ENCODE peak calls at places on chromosomes 5 and 9, in eight cellular contexts. I is cardiac muscle cell, L is uterus, Y is suprapubic skin, M is heart right ventricle, D is astrocyte, V is IMR-90, T is breast epithelium. A is an unnamed sample. For H3K36me3, the result is how much of the 10 kb centered on the place peaks cover.

GRCh38 chr5:54518146-54519082 is 855 bp downstream of the SNX18 start:
- DNase-seq in V (peak), T (no peak), L (peak), Y (peak), D (no peak), M (peak), I (peak), A (peak)

GRCh38 chr5:20088361-20088760 is 100.4 kb upstream of the CDH18 start:
- DNase-seq in I (no peak), L (no peak), V (no peak), M (no peak), Y (no peak), D (no peak), T (no peak), A (no peak)

GRCh38 chr9:121322037-121322736 is 47.9 kb downstream of the STOM start:
- DNase-seq in M (no peak), D (peak), Y (no peak), T (no peak), L (no peak), V (peak), I (peak), A (no peak)

GRCh38 chr5:107153304-107153703 is 517.4 kb downstream of the EFNA5 start:
- DNase-seq in L (no peak), Y (no peak), V (no peak), D (no peak), I (no peak), M (no peak), T (no peak), A (no peak)

GRCh38 chr5:61132559-61132958 is 29.7 kb downstream of the SMIM15 start:
- DNase-seq in T (no peak), Y (no peak), L (no peak), D (peak), M (no peak), V (peak), I (peak), A (no peak)

GRCh38 chr5:104998572-104998971 is 1436.0 kb upstream of the NUDT12 start:
- DNase-seq in Y (no peak), L (no peak), D (no peak), V (no peak), T (no peak), M (no peak), I (no peak), A (no peak)

GRCh38 chr9:134871941-134872340 is 8.7 kb upstream of the FCN2 start:
- DNase-seq in T (no peak), D (no peak), M (no peak), V (peak), L (no peak), I (peak), Y (peak), A (no peak)

GRCh38 chr5:143557061-143557818 is 153.8 kb upstream of the NR3C1 start:
- DNase-seq in T (no peak), L (no peak), D (peak), I (peak), M (no peak), V (peak), Y (no peak), A (no peak)

GRCh38 chr5:121144764-121145163 is 680.7 kb downstream of the PRR16 start:
- DNase-seq in T (no peak), M (no peak), V (peak), I (peak), Y (no peak), D (peak), L (no peak), A (no peak)

GRCh38 chr5:72210913-72211670 is 103.8 kb downstream of the MAP1B start:
- DNase-seq in I (peak), Y (no peak), D (peak), T (no peak), M (peak), V (peak), L (peak), A (peak)

GRCh38 chr9:123457586-123457985 is 101.6 kb downstream of the CRB2 start:
- DNase-seq in M (no peak), D (no peak), I (no peak), L (no peak), Y (no peak), T (no peak), V (no peak), A (no peak)

GRCh38 chr5:18216729-18217128 is 582.5 kb downstream of the TAF11L14 start:
- DNase-seq in I (no peak), M (no peak), Y (no peak), T (no peak), V (no peak), L (no peak), D (no peak), A (no peak)

GRCh38 chr5:112228672-112229071 is 190.4 kb downstream of the EPB41L4A start:
- DNase-seq in I (peak), D (peak), Y (no peak), V (peak), M (peak), T (peak), L (peak), A (peak)

GRCh38 chr9:70045452-70045851 is 1.8 kb downstream of the MAMDC2 start:
- DNase-seq in L (no peak), Y (no peak), M (no peak), D (no peak), T (no peak), I (no peak), V (no peak), A (no peak)

GRCh38 chr9:70043689-70044449 is at the start of gene MAMDC2:
- DNase-seq in M (peak), T (peak), L (peak), Y (peak), V (peak), D (peak), I (peak), A (peak)

GRCh38 chr9:70044450-70045307 is 1.0 kb downstream of the MAMDC2 start:
- DNase-seq in M (peak), I (peak), D (peak), V (peak), T (no peak), Y (no peak), L (peak), A (peak)

GRCh38 chr9:70042461-70043215 is 1.0 kb upstream of the MAMDC2 start:
- DNase-seq in D (no peak), L (peak), V (no peak), M (no peak), Y (no peak), T (peak), I (no peak), A (no peak)

DNA sequence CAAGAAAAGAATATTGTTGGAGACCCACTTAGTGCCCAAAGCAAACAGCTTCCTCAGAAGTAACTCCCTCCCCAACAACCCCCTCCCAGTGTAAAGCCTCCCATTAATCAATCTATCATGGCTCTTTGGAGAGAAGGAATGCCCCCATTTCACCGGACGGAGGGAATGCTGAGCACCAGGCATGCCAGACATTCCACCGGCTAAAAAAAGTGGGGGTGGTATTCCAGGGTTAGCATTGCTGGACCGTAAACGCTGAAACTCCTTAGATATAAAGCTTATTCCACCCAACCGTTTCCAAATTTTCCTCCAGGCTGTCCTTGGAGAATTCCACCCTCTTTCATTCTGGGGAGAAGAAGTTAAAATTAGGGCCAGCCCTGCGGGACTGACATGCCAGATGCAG is 363 bp upstream of the MAMDC2 start:
- DNase-seq in D (no peak), T (no peak), Y (no peak), M (no peak), V (no peak), I (no peak), L (no peak), A (no peak)
- H3K4me3 ChIP-seq in D (peak), T (peak), Y (peak), M (peak), V (no peak), I (peak), L (peak), A (no peak)

GRCh38 chr5:132503244-132503643 is 12.7 kb upstream of the IRF1 start:
- DNase-seq in Y (no peak), M (no peak), D (no peak), I (no peak), L (no peak), V (no peak), T (no peak), A (no peak)

GRCh38 chr5:132500931-132501628 is 10.5 kb upstream of the IRF1 start:
- DNase-seq in L (peak), I (peak), Y (peak), M (peak), D (peak), V (peak), T (no peak), A (peak)

GRCh38 chr5:132500244-132500930 is 9.8 kb upstream of the IRF1 start:
- DNase-seq in D (no peak), I (no peak), L (no peak), M (no peak), Y (no peak), T (peak), V (no peak), A (no peak)

GRCh38 chr5:132501629-132501956 is 11.0 kb upstream of the IRF1 start:
- DNase-seq in I (no peak), D (no peak), V (no peak), T (no peak), L (no peak), Y (no peak), M (no peak), A (no peak)

GRCh38 chr5:132501961-132502931 is 11.7 kb upstream of the IRF1 start:
- DNase-seq in I (no peak), M (no peak), L (no peak), D (no peak), V (peak), T (peak), Y (no peak), A (no peak)
- H3K27ac ChIP-seq in I (no peak), M (peak), L (peak), D (no peak), V (peak), T (peak), Y (no peak), A (peak)

GRCh38 chr5:135340568-135340967 is 58.5 kb downstream of the MACROH2A1 start:
- DNase-seq in T (no peak), I (no peak), V (no peak), M (no peak), L (no peak), Y (no peak), D (no peak), A (no peak)
- H3K36me3 ChIP-seq in T (under half), I (half or more), V (half or more), M (under half), L (under half), Y (half or more), D (half or more), A (under half)

DNA sequence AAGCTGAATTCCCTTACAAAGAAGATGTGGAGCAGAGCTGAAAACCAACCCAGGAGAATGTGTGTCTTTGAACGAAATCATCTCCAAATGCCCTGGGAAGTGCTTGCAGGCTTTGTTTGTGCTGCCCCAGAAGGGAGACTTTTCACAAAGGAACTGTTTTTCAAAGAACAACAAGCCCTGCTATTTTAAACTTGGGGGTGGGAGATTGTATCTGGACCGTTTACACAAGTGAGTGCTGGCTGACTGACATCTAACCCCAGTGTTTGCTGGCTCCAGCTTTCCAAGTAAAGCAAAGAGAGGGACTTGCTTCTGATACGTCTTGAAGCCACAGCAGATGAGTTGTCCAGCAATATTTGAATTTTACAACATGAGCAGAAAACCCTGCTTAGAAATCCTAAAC is 1.6 kb downstream of the ADAMTS12 start:
- DNase-seq in M (no peak), L (no peak), V (peak), Y (no peak), I (peak), T (no peak), D (peak), A (no peak)
- H3K4me3 ChIP-seq in M (peak), L (no peak), V (peak), Y (no peak), I (peak), T (no peak), D (peak), A (no peak)

DNA sequence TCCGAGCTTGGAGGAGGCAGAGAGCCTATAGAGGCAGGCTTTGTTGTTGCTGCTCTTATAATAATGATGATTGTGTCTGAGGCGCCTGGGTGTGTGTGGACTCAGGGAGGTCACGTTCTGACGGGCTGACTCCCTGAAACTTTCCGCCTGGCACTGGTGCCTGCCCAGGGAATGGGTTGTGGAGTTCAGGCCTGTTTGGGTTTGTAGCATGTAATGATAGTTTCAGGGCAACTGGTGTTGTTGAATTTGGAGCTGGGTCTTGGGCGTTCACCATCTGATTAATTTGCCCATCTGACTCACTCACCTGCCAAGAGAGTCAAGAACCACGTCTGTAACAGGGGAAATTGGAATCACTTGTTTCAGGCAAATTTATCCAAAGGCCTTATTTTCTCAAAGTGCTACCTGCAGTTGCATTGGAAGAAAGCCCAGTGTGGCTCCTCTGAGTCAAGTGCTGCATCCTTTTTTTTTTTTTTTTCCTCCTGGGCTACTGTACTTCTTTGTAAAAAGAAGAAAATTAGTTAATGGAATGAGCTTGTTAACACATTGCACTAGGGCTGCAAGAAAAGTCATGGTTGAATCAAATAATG is 386.5 kb downstream of the GADD45G start:
- DNase-seq in I (no peak), Y (no peak), D (no peak), T (no peak), M (no peak), V (no peak), L (no peak), A (no peak)
- H3K27ac ChIP-seq in I (no peak), Y (no peak), D (no peak), T (no peak), M (no peak), V (no peak), L (no peak), A (no peak)

GRCh38 chr5:57179262-57179960 is 5.6 kb downstream of the GPBP1 start:
- DNase-seq in I (no peak), D (no peak), V (no peak), M (no peak), T (no peak), L (no peak), Y (no peak), A (no peak)
- H3K36me3 ChIP-seq in I (under half), D (under half), V (under half), M (under half), T (under half), L (under half), Y (under half), A (under half)

A was measured in body of pancreas.